ENCODE peak calls at places on chromosomes 3 and 15, in five cellular contexts. L is small intestine, U is AG20443, Z is retina, R is T follicular helper cell. J is an unnamed sample.

GRCh38 chr15:33195283-33195682 is 769 bp upstream of the FMN1 start:
- DNase-seq in R (no peak), Z (no peak), L (no peak), U (no peak), J (no peak)

GRCh38 chr3:46449755-46450552 is 14.8 kb downstream of the LTF start:
- DNase-seq in R (no peak), U (peak), Z (no peak), L (no peak), J (peak)

GRCh38 chr15:100627789-100628395 is 25.5 kb downstream of the ASB7 start:
- DNase-seq in Z (peak), L (peak), U (peak), R (peak), J (peak)

GRCh38 chr3:186209810-186210752 is 101.2 kb upstream of the ETV5 start:
- DNase-seq in L (peak), Z (peak), R (no peak), U (peak), J (peak)

GRCh38 chr15:48109212-48109611 is 11.6 kb upstream of the SLC24A5 start:
- DNase-seq in R (no peak), U (no peak), Z (no peak), L (no peak), J (no peak)

GRCh38 chr3:52277972-52278509 is 408 bp downstream of the WDR82 start:
- DNase-seq in L (peak), U (peak), Z (peak), R (peak), J (peak)

GRCh38 chr3:195461518-195462307 is 18.9 kb upstream of the ACAP2 start:
- DNase-seq in Z (peak), R (no peak), L (peak), U (no peak), J (no peak)

GRCh38 chr3:74546426-74546825 is 68.0 kb downstream of the CNTN3 start:
- DNase-seq in R (no peak), L (peak), U (no peak), Z (no peak), J (peak)

GRCh38 chr3:132880986-132881385 is 157.2 kb upstream of the TMEM108 start:
- DNase-seq in U (no peak), Z (no peak), L (peak), R (no peak), J (no peak)

GRCh38 chr3:141738636-141739363 is 702 bp downstream of the RNF7 start:
- DNase-seq in Z (peak), L (peak), R (no peak), U (peak), J (peak)